ENCODE peak calls at places on chromosomes 7 and 10, in six cellular contexts. N is GM04503; X is activated CD8-positive, alpha-beta T cell treated with anti-CD3 and anti-CD28 coated beads for 36 hours; O is activated naive CD4-positive, alpha-beta T cell; P is Panc1; G is naive B cell. H is an unnamed sample.

GRCh38 chr7:139658919-139659675 is 118.7 kb downstream of the HIPK2 start:
- DNase-seq in N (no peak), X (no peak), O (no peak), P (no peak), G (no peak), H (no peak)

GRCh38 chr7:85041599-85042216 is 145.1 kb downstream of the SEMA3D start:
- DNase-seq in N (no peak), X (peak), O (no peak), P (peak), G (peak), H (peak)

GRCh38 chr7:121084748-121085336 is 96.3 kb downstream of the CPED1 start:
- DNase-seq in N (peak), X (no peak), O (no peak), P (no peak), G (no peak), H (no peak)

GRCh38 chr7:24283900-24284698 is at the start of gene NPY:
- DNase-seq in N (no peak), X (peak), O (no peak), P (no peak), G (peak), H (peak)

GRCh38 chr10:24652381-24652957 is 71.2 kb downstream of the ARHGAP21 start:
- DNase-seq in N (no peak), X (no peak), O (no peak), P (no peak), G (no peak), H (no peak)

GRCh38 chr7:50590535-50590934 is 25.3 kb upstream of the DDC start:
- DNase-seq in N (no peak), X (no peak), O (no peak), P (no peak), G (no peak), H (no peak)

GRCh38 chr7:7181519-7182155 is 707 bp upstream of the C1GALT1 start:
- DNase-seq in N (no peak), X (peak), O (peak), P (peak), G (peak), H (peak)

GRCh38 chr10:7767209-7767608 is 20.6 kb downstream of the KIN start:
- DNase-seq in N (no peak), X (no peak), O (no peak), P (no peak), G (no peak), H (no peak)